ENCODE peak calls at places on chromosomes 7 and 10, in four cellular contexts. L, N, U and X are unnamed samples.

GRCh38 chr7:153381275-153382119 is 621.9 kb downstream of the ACTR3B start:
- DNase-seq in L (peak; percentile 44), N (no peak), U (peak; percentile 28), X (no peak)

GRCh38 chr7:143518521-143518920 is 40.8 kb downstream of the TAS2R41 start:
- DNase-seq in U (no peak), N (no peak), L (no peak), X (no peak)

GRCh38 chr7:111107989-111108388 is 17.1 kb downstream of the LRRN3 start:
- DNase-seq in L (no peak), U (no peak), N (no peak), X (no peak)

GRCh38 chr10:43292745-43293676 is 26.1 kb upstream of the RASGEF1A start:
- DNase-seq in N (no peak), U (peak; percentile 21), L (peak; percentile 71), X (peak; percentile 55)

GRCh38 chr10:5560844-5561703 is 36.3 kb downstream of the CALML3 start:
- DNase-seq in N (no peak), L (no peak), U (peak; percentile 55), X (peak; percentile 17)

GRCh38 chr7:100745184-100745583 is 11.8 kb downstream of the ZAN start:
- DNase-seq in N (no peak), L (peak; percentile 21), U (no peak), X (peak; percentile 76)

GRCh38 chr7:56091591-56091990 is 1.2 kb downstream of the PHKG1 start:
- DNase-seq in N (no peak), L (no peak), U (no peak), X (peak; percentile 24)

GRCh38 chr10:3067045-3067858 is at the start of gene PFKP:
- DNase-seq in U (no peak), L (peak; percentile 46), N (no peak), X (no peak)

GRCh38 chr7:138097064-138097741 is 20.9 kb downstream of the AKR1D1 start:
- DNase-seq in U (peak; percentile 79), N (no peak), L (peak; percentile 71), X (no peak)

GRCh38 chr10:68007356-68007755 is 67.7 kb downstream of the HERC4 start:
- DNase-seq in L (no peak), U (no peak), N (no peak), X (no peak)

GRCh38 chr7:18508441-18509427 is 13.2 kb downstream of the HDAC9 start:
- DNase-seq in U (peak; percentile 12), N (no peak), L (no peak), X (no peak)

GRCh38 chr10:103648951-103649532 is 155.5 kb downstream of the NEURL1 start:
- DNase-seq in L (no peak), U (no peak), N (no peak), X (peak; percentile 55)

GRCh38 chr10:62095341-62096071 is 173.1 kb downstream of the RTKN2 start:
- DNase-seq in U (peak; percentile 94), L (no peak), N (no peak), X (no peak)

GRCh38 chr7:67940400-67940799 is 943.8 kb downstream of the TYW1 start:
- DNase-seq in L (no peak), U (no peak), N (no peak), X (no peak)

GRCh38 chr10:116769791-116770190 is 27.4 kb upstream of the HSPA12A start:
- DNase-seq in L (peak; percentile 18), U (peak; percentile 32), N (no peak), X (peak; percentile 51)

GRCh38 chr10:3987142-3987974 is 202.3 kb upstream of the KLF6 start:
- DNase-seq in U (no peak), N (no peak), L (no peak), X (no peak)

GRCh38 chr7:29184599-29184998 is 10.0 kb upstream of the CHN2 start:
- DNase-seq in L (no peak), U (no peak), N (no peak), X (no peak)

GRCh38 chr7:66869660-66870450 is 51.2 kb upstream of the TMEM248 start:
- DNase-seq in L (no peak), N (no peak), U (no peak), X (no peak)

GRCh38 chr7:150631866-150632864 is at the start of gene GIMAP6:
- DNase-seq in N (peak; percentile 51), L (no peak), U (no peak), X (no peak)

GRCh38 chr7:5766321-5766761 is 15.1 kb downstream of the RNF216 start:
- DNase-seq in U (no peak), L (no peak), N (no peak), X (no peak)

GRCh38 chr10:102814873-102815661 is 22.1 kb downstream of the CYP17A1 start:
- DNase-seq in U (peak; percentile 90), N (no peak), L (peak; percentile 57), X (peak; percentile 86)

GRCh38 chr10:66180651-66181318 is 745.1 kb upstream of the LRRTM3 start:
- DNase-seq in L (peak; percentile 9), N (peak; percentile 20), U (peak; percentile 52), X (no peak)

GRCh38 chr10:3902809-3903410 is 117.9 kb upstream of the KLF6 start:
- DNase-seq in L (no peak), U (no peak), N (no peak), X (no peak)

GRCh38 chr7:45402480-45403218 is 171.5 kb upstream of the ADCY1 start:
- DNase-seq in U (no peak), L (no peak), N (peak; percentile 3), X (no peak)

GRCh38 chr7:87219545-87220025 is at the start of gene TMEM243:
- DNase-seq in N (peak; percentile 45), L (peak; percentile 79), U (peak; percentile 31), X (peak; percentile 83)
- TF ChIP-seq POLR2A in N (peak; percentile 90), L (peak; percentile 75), U (no peak), X (peak; percentile 49)

DNA sequence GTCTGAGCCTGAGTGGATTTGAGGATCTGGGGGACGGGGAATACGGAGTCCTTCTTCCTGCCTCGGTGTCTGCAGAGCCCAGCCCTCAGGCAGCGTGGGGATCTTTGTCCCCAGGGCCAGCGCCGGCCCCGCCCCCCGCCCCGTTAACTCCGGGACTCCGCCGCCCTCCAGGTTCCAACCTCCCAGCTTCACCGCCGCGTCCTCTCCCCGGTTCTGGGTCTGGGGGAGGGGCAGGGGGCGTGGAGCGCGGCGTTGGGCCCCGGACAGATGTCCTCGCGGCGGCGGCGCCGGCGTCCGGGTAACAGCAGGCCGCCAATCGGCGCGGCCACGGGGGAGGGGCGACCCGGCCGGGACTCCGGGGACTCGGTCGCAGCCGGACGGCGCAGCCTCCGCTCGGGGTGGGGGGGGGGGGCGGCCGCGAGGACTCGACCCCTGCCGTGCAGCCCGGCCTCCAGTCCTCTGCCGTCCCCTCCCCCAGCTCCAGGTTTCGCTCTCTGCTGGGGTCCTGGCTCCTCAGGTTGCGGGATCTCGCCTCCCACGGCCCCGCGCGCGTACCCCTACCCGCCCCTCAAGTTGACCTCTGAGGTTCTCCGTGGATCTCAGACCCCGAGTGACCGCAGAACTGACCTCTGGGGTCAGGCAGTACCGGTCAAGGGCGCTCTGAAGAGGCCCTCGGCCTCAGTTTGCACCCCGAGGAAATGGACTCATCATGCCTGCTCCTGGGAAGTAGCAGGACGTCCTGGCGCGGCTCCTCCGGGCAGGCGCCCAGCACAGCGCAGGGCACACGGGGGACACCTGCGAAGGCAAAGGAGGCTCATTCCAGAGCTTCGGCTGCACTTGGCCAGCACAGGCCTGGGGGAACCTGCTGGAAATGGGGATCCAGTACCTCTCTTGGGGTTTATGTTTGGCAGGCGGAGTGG is 2.3 kb upstream of the ELFN1 start:
- DNase-seq in L (peak; percentile 17), N (no peak), U (no peak), X (no peak)
- H3K4me3 ChIP-seq in L (no peak overlapping the region), N (no peak overlapping the region), U (peak overlapping the region; percentile 64), X (peak overlapping the region; percentile 24)

DNA sequence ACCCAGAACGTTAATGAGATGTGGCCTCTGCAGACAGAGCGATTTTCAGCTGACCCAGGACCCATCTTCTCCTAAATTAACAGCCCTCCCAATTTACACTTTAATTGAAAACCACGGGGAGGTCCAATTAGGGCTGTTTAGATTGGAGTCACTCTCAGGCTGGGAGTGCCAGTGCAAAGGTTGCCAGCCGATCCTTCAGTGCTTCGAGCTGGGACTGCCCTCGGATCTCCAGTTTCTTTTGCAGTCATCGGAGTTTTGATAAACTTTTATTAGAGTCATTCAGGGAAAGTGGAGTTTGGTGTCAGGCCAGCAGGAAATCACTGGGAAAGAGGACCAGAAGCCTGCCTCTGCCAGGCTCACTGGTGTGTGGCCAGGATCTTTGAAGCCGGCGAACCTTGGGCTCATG is 108.0 kb downstream of the DOCK1 start:
- DNase-seq in L (peak; percentile 60), N (no peak), U (no peak), X (no peak)
- TF ChIP-seq POLR2A in L (no peak), N (no peak), U (no peak), X (no peak)

GRCh38 chr7:523436-524336 is 4.0 kb upstream of the PDGFA start:
- DNase-seq in L (peak; percentile 43), N (no peak), U (no peak), X (no peak)

GRCh38 chr7:521221-522070 is 1.8 kb upstream of the PDGFA start:
- DNase-seq in N (no peak), U (no peak), L (peak; percentile 83), X (peak; percentile 65)

GRCh38 chr7:522071-522937 is 2.7 kb upstream of the PDGFA start:
- DNase-seq in N (peak; percentile 31), U (no peak), L (peak; percentile 87), X (peak; percentile 55)

GRCh38 chr7:524800-525199 is 5.2 kb upstream of the PDGFA start:
- DNase-seq in L (no peak), N (no peak), U (no peak), X (no peak)

GRCh38 chr7:522938-523289 is 3.3 kb upstream of the PDGFA start:
- DNase-seq in L (peak; percentile 44), U (no peak), N (no peak), X (no peak)
- H3K4me3 ChIP-seq in L (no peak overlapping the region), U (no peak overlapping the region), N (no peak overlapping the region), X (no peak overlapping the region)

DNA sequence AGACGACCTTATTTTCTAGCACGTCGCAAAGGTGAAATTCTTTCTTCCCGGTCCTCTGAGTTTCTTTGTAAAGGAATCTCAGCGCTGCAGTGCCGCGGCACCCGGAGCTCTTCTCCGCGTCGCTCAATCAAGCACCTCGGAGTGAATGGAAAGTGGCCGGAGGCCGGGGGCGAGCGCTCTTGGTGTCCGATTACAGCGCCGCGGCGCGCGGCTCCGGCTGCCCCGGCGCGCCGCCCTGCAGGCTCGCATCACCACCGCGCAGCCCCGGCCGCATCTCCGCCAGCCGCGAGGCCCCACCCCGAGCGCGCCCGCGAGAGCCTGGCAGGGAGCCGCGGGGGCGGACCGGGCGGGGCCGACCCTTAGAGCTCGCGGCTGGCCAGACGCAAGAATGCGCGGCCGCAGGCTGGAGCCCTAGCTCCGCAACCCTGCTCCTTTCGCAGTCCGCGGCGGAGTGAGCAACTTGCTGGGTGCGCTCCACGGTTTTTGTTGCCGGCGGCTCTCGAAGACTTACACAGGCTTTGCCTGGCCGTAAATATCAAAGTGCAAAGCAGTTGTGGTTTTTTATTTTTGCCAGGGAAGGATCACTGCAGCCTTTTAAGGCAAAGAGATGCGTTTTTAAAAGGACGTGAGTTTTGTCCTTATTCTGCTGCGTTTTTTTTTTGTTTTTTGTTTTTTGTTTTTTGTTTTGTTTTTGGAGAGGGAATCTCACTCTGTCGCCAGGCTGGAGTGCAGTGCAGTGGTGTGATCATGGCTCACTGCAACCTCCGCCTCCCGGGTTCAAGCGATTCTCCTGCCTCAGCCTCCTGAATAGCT is at the start of gene SEMA3C:
- DNase-seq in U (peak; percentile 65), N (no peak), L (peak; percentile 92), X (peak; percentile 92)
- TF ChIP-seq POLR2A in U (no peak), N (no peak), L (peak; percentile 67), X (peak; percentile 26)

GRCh38 chr10:125742465-125742864 is 23.0 kb downstream of the EDRF1 start:
- DNase-seq in N (no peak), L (no peak), U (peak; percentile 8), X (no peak)
- H3K4me3 ChIP-seq in N (no peak overlapping the region), L (no peak overlapping the region), U (no peak overlapping the region), X (no peak overlapping the region)

GRCh38 chr10:132396495-132397035 is 435 bp upstream of the PWWP2B start:
- DNase-seq in L (peak; percentile 82), N (no peak), U (peak; percentile 26), X (peak; percentile 74)
- TF ChIP-seq POLR2A in L (no peak), N (no peak), U (no peak), X (no peak)

GRCh38 chr7:116512524-116513188 is 12.2 kb upstream of the CAV1 start:
- DNase-seq in L (no peak), N (no peak), U (no peak), X (no peak)
- H3K4me3 ChIP-seq in L (no peak overlapping the region), N (peak overlapping the region; percentile 82), U (peak overlapping the region; percentile 66), X (no peak overlapping the region)